ENCODE peak calls at places on chromosomes 13 and 19, in seven cellular contexts. D, V, O, A, N, J and T are unnamed samples.

GRCh38 chr13:42283574-42283973 is 11.6 kb downstream of the AKAP11 start:
- DNase-seq in A (no peak), N (no peak), D (no peak), O (no peak), V (no peak), J (no peak), T (no peak)

GRCh38 chr13:22235285-22235949 is 564.5 kb downstream of the FGF9 start:
- DNase-seq in V (no peak), N (peak; percentile 27), O (no peak), A (no peak), D (no peak), J (peak; percentile 34), T (no peak)

GRCh38 chr13:113938246-113938645 is 35.6 kb downstream of the C13orf46 start:
- DNase-seq in O (no peak), D (no peak), N (no peak), A (no peak), V (no peak), J (no peak), T (no peak)

GRCh38 chr13:73934215-73934623 is 200.0 kb downstream of the KLF12 start:
- DNase-seq in O (no peak), N (no peak), V (no peak), A (no peak), D (no peak), J (no peak), T (no peak)

GRCh38 chr19:47430041-47430802 is 10.9 kb upstream of the MEIS3 start:
- DNase-seq in N (peak; percentile 79), O (no peak), A (no peak), V (no peak), D (no peak), J (no peak), T (peak; percentile 58)

GRCh38 chr19:16025108-16026101 is 50.9 kb upstream of the TPM4 start:
- DNase-seq in O (no peak), V (peak; percentile 16), D (no peak), N (peak; percentile 52), A (no peak), J (no peak), T (peak; percentile 56)

GRCh38 chr19:55400281-55401087 is 7.1 kb downstream of the UBE2S start:
- DNase-seq in N (no peak), V (no peak), J (no peak), A (no peak), O (no peak), D (no peak), T (no peak)

GRCh38 chr13:31909889-31910551 is 121.6 kb upstream of the FRY start:
- DNase-seq in D (peak; percentile 30), V (peak; percentile 42), O (peak; percentile 27), N (peak; percentile 82), A (peak; percentile 54), J (peak; percentile 30), T (no peak)

GRCh38 chr13:43742911-43743310 is 43.9 kb downstream of the ENOX1 start:
- DNase-seq in N (no peak), V (no peak), O (no peak), D (no peak), A (no peak), J (no peak), T (no peak)

GRCh38 chr19:33722456-33723239 is 74.0 kb upstream of the KCTD15 start:
- DNase-seq in N (no peak), A (no peak), D (no peak), V (no peak), J (no peak), O (no peak), T (peak; percentile 37)

GRCh38 chr19:12834976-12835757 is 788 bp upstream of the RTBDN start:
- DNase-seq in D (no peak), V (no peak), N (peak; percentile 90), A (no peak), J (no peak), O (no peak), T (no peak)

GRCh38 chr19:1385816-1386215 is 2.1 kb downstream of the NDUFS7 start:
- DNase-seq in A (no peak), N (no peak), J (no peak), D (no peak), V (no peak), O (no peak), T (no peak)

GRCh38 chr13:32255744-32256120 is 59.4 kb downstream of the ZAR1L start:
- DNase-seq in D (no peak), V (no peak), N (no peak), J (no peak), A (no peak), O (no peak), T (no peak)

GRCh38 chr19:8609210-8610040 is 1.1 kb downstream of the ADAMTS10 start:
- DNase-seq in O (no peak), A (peak; percentile 32), V (no peak), J (no peak), D (peak; percentile 6), N (peak; percentile 87), T (peak; percentile 90)